ENCODE peak calls at places on chromosomes 4 and X, in eight cellular contexts. V, I, T, Y, F, Z, X and J are unnamed samples.

GRCh38 chrX:31497086-31497485 is 425.2 kb upstream of the FTHL17 start:
- DNase-seq in Z (no peak), X (no peak), T (no peak), V (no peak), F (no peak), I (no peak), Y (no peak), J (no peak)

GRCh38 chr4:115110191-115111166 is 2.9 kb downstream of the NDST4 start:
- DNase-seq in V (peak; percentile 66), T (no peak), Y (no peak), Z (peak; percentile 54), F (no peak), X (no peak), I (no peak), J (no peak)

GRCh38 chrX:121635141-121635540 is 587.7 kb downstream of the GLUD2 start:
- DNase-seq in X (no peak), Z (no peak), T (no peak), Y (no peak), V (no peak), F (no peak), I (no peak), J (no peak)

GRCh38 chr4:6942238-6942800 is 32.7 kb downstream of the TBC1D14 start:
- DNase-seq in V (peak; percentile 49), I (no peak), F (peak; percentile 36), Y (peak; percentile 14), Z (no peak), T (peak; percentile 46), X (no peak), J (no peak)

GRCh38 chr4:145847764-145848163 is 90.9 kb downstream of the ZNF827 start:
- DNase-seq in I (no peak), T (no peak), F (no peak), Z (no peak), V (no peak), Y (peak; percentile 55), X (peak; percentile 35), J (no peak)

GRCh38 chr4:185384877-185385465 is 10.8 kb downstream of the LRP2BP start:
- DNase-seq in Y (no peak), Z (no peak), V (no peak), X (no peak), F (no peak), T (no peak), I (no peak), J (no peak)

GRCh38 chrX:45749375-45749774 is 548.7 kb upstream of the DIPK2B start:
- DNase-seq in V (no peak), Z (no peak), T (no peak), X (no peak), F (no peak), Y (no peak), I (no peak), J (no peak)

GRCh38 chrX:9928083-9928482 is 39.1 kb upstream of the CLDN34 start:
- DNase-seq in Z (peak; percentile 25), F (no peak), Y (peak; percentile 50), V (peak; percentile 89), X (peak; percentile 21), T (no peak), I (no peak), J (peak; percentile 13)

GRCh38 chrX:107674480-107675364 is 46.4 kb downstream of the PRPS1 start:
- DNase-seq in X (no peak), F (no peak), V (no peak), T (peak; percentile 23), I (peak; percentile 88), Y (no peak), Z (no peak), J (no peak)

GRCh38 chrX:129091097-129091496 is 432.2 kb downstream of the SMARCA1 start:
- DNase-seq in V (peak; percentile 49), Z (no peak), I (no peak), F (no peak), X (no peak), T (no peak), Y (no peak), J (no peak)

GRCh38 chr4:4260185-4260751 is 12.2 kb upstream of the TMEM128 start:
- DNase-seq in Z (no peak), I (no peak), Y (no peak), F (no peak), T (no peak), V (peak; percentile 37), X (no peak), J (no peak)

GRCh38 chr4:125741825-125742452 is 427.2 kb downstream of the FAT4 start:
- DNase-seq in Y (no peak), V (no peak), T (no peak), X (no peak), I (no peak), Z (no peak), F (no peak), J (no peak)

GRCh38 chr4:11468901-11469300 is 40.2 kb upstream of the HS3ST1 start:
- DNase-seq in X (no peak), T (no peak), V (peak; percentile 18), I (no peak), Y (no peak), F (no peak), Z (no peak), J (no peak)

GRCh38 chrX:21440911-21441310 is 66.7 kb downstream of the CNKSR2 start:
- DNase-seq in Z (no peak), T (no peak), X (no peak), I (no peak), V (no peak), F (no peak), Y (no peak), J (no peak)

GRCh38 chr4:85866508-85866907 is 391.6 kb downstream of the ARHGAP24 start:
- DNase-seq in Y (no peak), Z (no peak), I (no peak), X (no peak), F (no peak), T (no peak), V (peak; percentile 60), J (no peak)

GRCh38 chrX:103215037-103215767 is at the start of gene BEX4:
- DNase-seq in V (peak; percentile 65), T (peak; percentile 80), F (peak; percentile 41), Y (peak; percentile 89), Z (peak; percentile 95), X (peak; percentile 72), I (peak; percentile 86), J (peak; percentile 67)

GRCh38 chr4:168585168-168586091 is 88.6 kb downstream of the PALLD start:
- DNase-seq in Y (peak; percentile 43), I (peak; percentile 89), T (no peak), Z (peak; percentile 80), F (peak; percentile 85), V (peak; percentile 87), X (no peak), J (peak; percentile 69)

GRCh38 chr4:70877539-70877938 is 24.6 kb upstream of the MOB1B start:
- DNase-seq in Z (no peak), V (no peak), Y (no peak), F (no peak), X (no peak), T (no peak), I (no peak), J (no peak)

GRCh38 chr4:176413171-176413570 is 93.4 kb downstream of the SPCS3 start:
- DNase-seq in X (no peak), Z (no peak), I (no peak), V (no peak), F (no peak), T (no peak), Y (no peak), J (no peak)

GRCh38 chr4:174314770-174315169 is 31.1 kb downstream of the CEP44 start:
- DNase-seq in I (no peak), Z (no peak), F (no peak), X (no peak), Y (no peak), T (no peak), V (peak; percentile 82), J (no peak)

GRCh38 chrX:26032141-26032917 is 105.8 kb upstream of the MAGEB18 start:
- DNase-seq in I (no peak), T (no peak), V (no peak), Y (no peak), Z (no peak), F (no peak), X (no peak), J (no peak)

GRCh38 chrX:150227873-150228272 is 135.2 kb upstream of the MAMLD1 start:
- DNase-seq in T (no peak), I (no peak), Y (no peak), X (no peak), F (no peak), Z (no peak), V (no peak), J (no peak)

GRCh38 chr4:4575284-4576211 is 33.7 kb upstream of the STX18 start:
- DNase-seq in V (peak; percentile 94), F (peak; percentile 4), Y (peak; percentile 52), Z (peak; percentile 88), X (peak; percentile 32), T (peak; percentile 62), I (peak; percentile 70), J (peak; percentile 73)

GRCh38 chr4:103994059-103994458 is 274.3 kb upstream of the TACR3 start:
- DNase-seq in F (peak; percentile 9), V (peak; percentile 77), I (no peak), X (no peak), Y (no peak), Z (no peak), T (no peak), J (no peak)

GRCh38 chr4:140151700-140152014 is 2.3 kb downstream of the MAML3 start:
- DNase-seq in Y (peak; percentile 75), Z (peak; percentile 93), V (peak; percentile 99), T (no peak), F (peak; percentile 85), I (peak; percentile 89), X (peak; percentile 50), J (peak; percentile 69)

GRCh38 chr4:26060286-26060685 is 146.3 kb downstream of the SMIM20 start:
- DNase-seq in I (no peak), Y (no peak), F (no peak), T (no peak), V (no peak), X (no peak), Z (no peak), J (no peak)

GRCh38 chr4:55184600-55185523 is 59.5 kb upstream of the KDR start:
- DNase-seq in Z (peak; percentile 62), V (peak; percentile 75), Y (no peak), F (no peak), I (no peak), X (no peak), T (peak; percentile 4), J (no peak)

GRCh38 chr4:7805533-7806079 is 134.1 kb downstream of the AFAP1 start:
- DNase-seq in F (peak; percentile 87), Z (peak; percentile 63), I (peak; percentile 83), X (no peak), Y (no peak), V (peak; percentile 91), T (no peak), J (no peak)

GRCh38 chrX:12580548-12580947 is 210.7 kb upstream of the PRPS2 start:
- DNase-seq in F (no peak), Y (no peak), Z (no peak), I (no peak), V (no peak), X (no peak), T (no peak), J (no peak)

GRCh38 chrX:95626748-95627147 is 1057.9 kb upstream of the DIAPH2 start:
- DNase-seq in V (no peak), I (no peak), F (no peak), Y (no peak), X (no peak), T (no peak), Z (no peak), J (no peak)

GRCh38 chr4:185082549-185082948 is 60.5 kb upstream of the SLC25A4 start:
- DNase-seq in X (no peak), Z (no peak), V (no peak), Y (no peak), T (no peak), I (no peak), F (no peak), J (no peak)

GRCh38 chr4:125316391-125316780 is 1.6 kb downstream of the FAT4 start:
- DNase-seq in V (no peak), X (no peak), Y (no peak), F (no peak), T (no peak), I (peak; percentile 75), Z (peak; percentile 34), J (no peak)

GRCh38 chr4:151624606-151625565 is 135.9 kb downstream of the GATB start:
- DNase-seq in Y (no peak), Z (no peak), X (no peak), F (no peak), V (no peak), I (peak; percentile 67), T (no peak), J (no peak)

GRCh38 chrX:131262738-131263679 is 26.1 kb downstream of the IGSF1 start:
- DNase-seq in Z (peak; percentile 32), X (no peak), T (no peak), F (peak; percentile 16), I (no peak), Y (no peak), V (peak; percentile 62), J (no peak)